ENCODE peak calls at places on chromosomes 11 and 22, in seven cellular contexts. D is HFFc6; Z is Right ventricle myocardium superior; V is C1 segment of cervical spinal cord; Q is spleen; M is stimulated activated CD4-positive, alpha-beta T cell treated with anti-CD3 and anti-CD28 coated beads, Interleukin-4, amount 100 ng/mL, for 48 hours; U is body of pancreas. N is an unnamed sample.

GRCh38 chr11:101321222-101321621 is 191.6 kb upstream of the PGR start:
- DNase-seq in Q (no peak), Z (no peak), U (no peak), M (no peak), D (no peak), V (no peak), N (no peak)

GRCh38 chr22:41782316-41782715 is 18.2 kb upstream of the CCDC134 start:
- DNase-seq in D (no peak), U (no peak), Q (no peak), V (no peak), Z (no peak), M (no peak), N (no peak)

GRCh38 chr11:134755535-134755934 is 343.5 kb upstream of the B3GAT1 start:
- DNase-seq in M (no peak), Q (no peak), D (no peak), V (no peak), Z (no peak), U (no peak), N (no peak)

GRCh38 chr11:9065614-9066431 is 25.6 kb downstream of the SCUBE2 start:
- DNase-seq in V (no peak), M (no peak), D (no peak), Z (no peak), U (peak; percentile 24), Q (no peak), N (no peak)

GRCh38 chr22:23210428-23211170 is 30.3 kb downstream of the BCR start:
- DNase-seq in Q (no peak), M (no peak), V (no peak), D (no peak), U (no peak), Z (no peak), N (no peak)

GRCh38 chr22:30038219-30038618 is 42.0 kb upstream of the HORMAD2 start:
- DNase-seq in U (peak; percentile 68), V (no peak), Z (no peak), M (no peak), D (peak; percentile 37), Q (no peak), N (no peak)

GRCh38 chr11:111633756-111634362 is 31.6 kb downstream of the SIK2 start:
- DNase-seq in U (no peak), M (no peak), Z (no peak), V (no peak), D (no peak), Q (no peak), N (no peak)

GRCh38 chr11:94793002-94793401 is 24.8 kb downstream of the AMOTL1 start:
- DNase-seq in M (no peak), D (peak; percentile 32), Q (no peak), U (no peak), V (no peak), Z (no peak), N (no peak)

GRCh38 chr11:131600591-131600990 is 230.2 kb downstream of the NTM start:
- DNase-seq in M (no peak), Z (no peak), U (no peak), V (no peak), D (no peak), Q (no peak), N (no peak)

GRCh38 chr22:39125622-39126021 is 26.9 kb downstream of the CBX7 start:
- DNase-seq in V (no peak), M (no peak), D (no peak), U (no peak), Z (no peak), Q (no peak), N (no peak)

GRCh38 chr11:117815262-117815803 is 9.2 kb downstream of the FXYD2 start:
- DNase-seq in U (peak; percentile 47), Z (peak; percentile 74), D (no peak), Q (peak; percentile 94), V (peak; percentile 18), M (peak; percentile 51), N (peak; percentile 75)

GRCh38 chr11:68840661-68841653 is 759 bp downstream of the CPT1A start:
- DNase-seq in M (no peak), Z (peak; percentile 78), D (no peak), V (peak; percentile 35), Q (peak; percentile 93), U (peak; percentile 76), N (no peak)

GRCh38 chr11:6986487-6986886 is 33.7 kb downstream of the ZNF214 start:
- DNase-seq in V (no peak), M (no peak), U (no peak), Z (no peak), D (no peak), Q (no peak), N (no peak)

GRCh38 chr11:17603056-17603825 is 56.2 kb downstream of the OTOG start:
- DNase-seq in D (no peak), Q (peak; percentile 59), V (no peak), U (no peak), Z (no peak), M (no peak), N (no peak)

GRCh38 chr22:27507935-27508504 is 293.5 kb downstream of the MN1 start:
- DNase-seq in Z (no peak), M (no peak), Q (no peak), V (no peak), U (no peak), D (peak; percentile 36), N (no peak)

GRCh38 chr11:95863486-95864140 is 60.3 kb downstream of the MTMR2 start:
- DNase-seq in U (no peak), Z (no peak), M (no peak), V (no peak), Q (no peak), D (peak; percentile 54), N (no peak)

GRCh38 chr11:76626921-76627391 is 43.6 kb downstream of the LRRC32 start:
- DNase-seq in M (peak; percentile 43), D (peak; percentile 25), Q (no peak), U (no peak), Z (no peak), V (no peak), N (peak; percentile 78)

GRCh38 chr11:5196731-5197130 is 3.8 kb downstream of the OR51V1 start:
- DNase-seq in V (no peak), Q (no peak), Z (no peak), D (no peak), U (no peak), M (no peak), N (no peak)

GRCh38 chr11:68343761-68344256 is 31.4 kb downstream of the LRP5 start:
- DNase-seq in V (no peak), Z (no peak), D (no peak), U (peak; percentile 39), Q (no peak), M (no peak), N (peak; percentile 38)

GRCh38 chr11:45166604-45166897 is 20.1 kb downstream of the PRDM11 start:
- DNase-seq in U (no peak), Q (no peak), M (no peak), D (no peak), V (no peak), Z (no peak), N (no peak)

GRCh38 chr22:41526802-41527799 is 17.2 kb downstream of the POLR3H start:
- DNase-seq in Z (peak; percentile 73), Q (peak; percentile 90), V (peak; percentile 44), U (peak; percentile 57), D (no peak), M (peak; percentile 49), N (peak; percentile 83)

GRCh38 chr22:19607198-19608113 is 83.2 kb upstream of the CLDN5 start:
- DNase-seq in D (no peak), V (no peak), U (peak; percentile 67), M (no peak), Z (no peak), Q (no peak), N (no peak)

GRCh38 chr11:446886-447285 is 3.2 kb upstream of the PTDSS2 start:
- DNase-seq in Q (no peak), U (no peak), M (no peak), Z (peak; percentile 30), V (no peak), D (no peak), N (no peak)

GRCh38 chr11:43837879-43838278 is 42.8 kb upstream of the ALKBH3 start:
- DNase-seq in D (no peak), Q (no peak), V (no peak), M (no peak), Z (no peak), U (no peak), N (no peak)

GRCh38 chr11:74255741-74256369 is 55.6 kb downstream of the P4HA3 start:
- DNase-seq in Q (no peak), M (peak; percentile 2), Z (no peak), U (peak; percentile 66), D (peak; percentile 29), V (peak; percentile 11), N (peak; percentile 57)

GRCh38 chr11:64059339-64060176 is 23.8 kb downstream of the FLRT1 start:
- DNase-seq in V (no peak), Q (no peak), Z (no peak), D (no peak), U (no peak), M (no peak), N (no peak)

GRCh38 chr11:30368394-30368793 is 45.5 kb downstream of the ARL14EP start:
- DNase-seq in U (no peak), Q (no peak), Z (no peak), M (no peak), D (no peak), V (no peak), N (no peak)

GRCh38 chr22:47274196-47274595 is 511.7 kb downstream of the TBC1D22A start:
- DNase-seq in Q (no peak), V (no peak), Z (peak; percentile 19), U (no peak), M (no peak), D (no peak), N (no peak)

GRCh38 chr11:62337682-62338181 is 484 bp downstream of the ASRGL1 start:
- DNase-seq in V (peak; percentile 66), M (no peak), D (no peak), Z (peak; percentile 47), Q (peak; percentile 80), U (peak; percentile 52), N (no peak)

GRCh38 chr11:115396533-115396932 is 107.7 kb downstream of the CADM1 start:
- DNase-seq in Q (no peak), D (no peak), U (no peak), M (no peak), V (no peak), Z (no peak), N (no peak)

GRCh38 chr11:79616392-79616831 is 175.6 kb upstream of the TENM4 start:
- DNase-seq in M (no peak), V (no peak), Q (no peak), U (no peak), D (no peak), Z (no peak), N (no peak)

GRCh38 chr11:9972917-9973504 is 309.1 kb downstream of the SWAP70 start:
- DNase-seq in Q (no peak), D (peak; percentile 39), V (no peak), U (peak; percentile 46), M (no peak), Z (no peak), N (peak; percentile 23)

GRCh38 chr11:82174610-82175009 is 559.1 kb downstream of the FAM181B start:
- DNase-seq in M (no peak), Z (no peak), D (no peak), V (no peak), Q (no peak), U (no peak), N (no peak)

N was measured in memory B cell.